ENCODE peak calls at places on chromosomes 12 and 14, in six cellular contexts. A is MM.1S, D is cardiac muscle cell, G is left lung, H is Peyer's patch, Q is left ventricle myocardium inferior. L is an unnamed sample. For H3K9me3, the result is how much of the 10 kb centered on the place peaks cover.

GRCh38 chr12:23831739-23832138 is 117.7 kb downstream of the SOX5 start:
- DNase-seq in A (no peak), D (no peak), G (no peak), H (no peak), Q (no peak), L (no peak)

GRCh38 chr12:54383041-54383609 is 1.4 kb downstream of the ZNF385A start:
- DNase-seq in A (no peak), D (no peak), G (no peak), H (no peak), Q (no peak), L (no peak)

GRCh38 chr14:58871972-58872530 is 234.3 kb downstream of the DACT1 start:
- DNase-seq in A (no peak), D (no peak), G (no peak), H (no peak), Q (no peak), L (no peak)

GRCh38 chr12:105705765-105706164 is 375.3 kb downstream of the C12orf75 start:
- DNase-seq in A (peak), D (peak), G (no peak), H (peak), Q (no peak), L (peak)

GRCh38 chr14:104970231-104971068 is 7.7 kb downstream of the AHNAK2 start:
- DNase-seq in A (no peak), D (no peak), G (peak), H (peak), Q (peak), L (peak)

GRCh38 chr12:724194-724855 is 28.1 kb upstream of the WNK1 start:
- DNase-seq in A (no peak), D (peak), G (no peak), H (no peak), Q (no peak), L (no peak)

GRCh38 chr12:117067638-117068037 is 31.6 kb downstream of the TESC start:
- DNase-seq in A (no peak), D (no peak), G (no peak), H (no peak), Q (no peak), L (no peak)

GRCh38 chr14:20855652-20856291 is 35.4 kb upstream of the RNASE3 start:
- DNase-seq in A (peak), D (peak), G (peak), H (peak), Q (peak), L (peak)

GRCh38 chr12:128969480-128970055 is 116.3 kb downstream of the GLT1D1 start:
- DNase-seq in A (no peak), D (peak), G (no peak), H (no peak), Q (no peak), L (no peak)

GRCh38 chr12:130796985-130797686 is 41.9 kb downstream of the STX2 start:
- DNase-seq in A (no peak), D (no peak), G (no peak), H (no peak), Q (no peak), L (no peak)

GRCh38 chr14:22980672-22981089 is 1.7 kb downstream of the AJUBA start:
- DNase-seq in A (no peak), D (peak), G (peak), H (no peak), Q (peak), L (peak)

GRCh38 chr12:3727877-3728632 is 24.9 kb downstream of the CRACR2A start:
- DNase-seq in A (no peak), D (no peak), G (no peak), H (peak), Q (no peak), L (no peak)

GRCh38 chr14:24123465-24124417 is 6.7 kb upstream of the FITM1 start:
- DNase-seq in A (no peak), D (no peak), G (no peak), H (no peak), Q (no peak), L (no peak)

GRCh38 chr14:101865288-101865687 is 99.1 kb upstream of the DYNC1H1 start:
- DNase-seq in A (no peak), D (no peak), G (no peak), H (no peak), Q (no peak), L (no peak)

GRCh38 chr14:63901434-63902085 is 48.8 kb downstream of the SYNE2 start:
- DNase-seq in A (no peak), D (no peak), G (no peak), H (no peak), Q (no peak), L (no peak)

GRCh38 chr12:116257213-116257612 is 20.3 kb downstream of the MED13L start:
- DNase-seq in A (no peak), D (peak), G (no peak), H (no peak), Q (no peak), L (no peak)

GRCh38 chr14:23321572-23322547 is 603 bp downstream of the PABPN1 start:
- DNase-seq in A (no peak), D (peak), G (peak), H (peak), Q (peak), L (no peak)

GRCh38 chr12:113007166-113007565 is 28.8 kb downstream of the OAS2 start:
- DNase-seq in A (no peak), D (no peak), G (no peak), H (no peak), Q (no peak), L (no peak)

GRCh38 chr14:95651028-95651427 is 35.2 kb upstream of the TCL1B start:
- DNase-seq in A (no peak), D (no peak), G (no peak), H (no peak), Q (no peak), L (no peak)

GRCh38 chr12:117023998-117024960 is 74.9 kb downstream of the TESC start:
- DNase-seq in A (no peak), D (no peak), G (no peak), H (no peak), Q (no peak), L (no peak)

GRCh38 chr14:99808515-99808914 is 15.3 kb downstream of the EML1 start:
- DNase-seq in A (no peak), D (no peak), G (no peak), H (no peak), Q (no peak), L (no peak)

GRCh38 chr14:101200650-101201516 is 297.4 kb upstream of the RTL1 start:
- DNase-seq in A (no peak), D (no peak), G (peak), H (peak), Q (no peak), L (no peak)

GRCh38 chr12:55720894-55721444 is 776 bp downstream of the RDH5 start:
- DNase-seq in A (no peak), D (no peak), G (peak), H (peak), Q (peak), L (no peak)

GRCh38 chr12:132413931-132414588 is 75.9 kb upstream of the FBRSL1 start:
- DNase-seq in A (no peak), D (peak), G (no peak), H (no peak), Q (no peak), L (no peak)
- TF ChIP-seq CTCF in A (peak), D (peak), G (peak), H (peak), Q (peak), L (no peak)

GRCh38 chr12:38144049-38144448 is 172.5 kb upstream of the ALG10B start:
- DNase-seq in A (no peak), D (no peak), G (no peak), H (no peak), Q (no peak), L (no peak)
- H3K9me3 ChIP-seq in A (under half), D (under half), G (under half), H (under half), Q (under half), L (under half)

GRCh38 chr14:38065101-38065762 is 142.5 kb upstream of the SSTR1 start:
- DNase-seq in A (no peak), D (no peak), G (no peak), H (peak), Q (no peak), L (no peak)
- H3K4me3 ChIP-seq in A (no peak), D (no peak), G (no peak), H (no peak), Q (no peak), L (no peak)

GRCh38 chr12:32483499-32483898 is 84.1 kb downstream of the FGD4 start:
- DNase-seq in A (peak), D (no peak), G (no peak), H (no peak), Q (no peak), L (no peak)
- TF ChIP-seq CTCF in A (no peak), D (no peak), G (no peak), H (no peak), Q (no peak), L (no peak)

GRCh38 chr12:11798856-11799530 is 149.5 kb downstream of the ETV6 start:
- DNase-seq in A (no peak), D (no peak), G (no peak), H (no peak), Q (no peak), L (no peak)
- H3K9me3 ChIP-seq in A (under half), D (under half), G (under half), H (under half), Q (under half), L (under half)

GRCh38 chr14:60510976-60511599 is 2.1 kb downstream of the SIX6 start:
- DNase-seq in A (no peak), D (no peak), G (no peak), H (no peak), Q (no peak), L (peak)

GRCh38 chr14:60508707-60509437 is at the start of gene SIX6:
- DNase-seq in A (no peak), D (peak), G (no peak), H (no peak), Q (no peak), L (no peak)

GRCh38 chr14:60510254-60510975 is 1.5 kb downstream of the SIX6 start:
- DNase-seq in A (no peak), D (no peak), G (no peak), H (no peak), Q (no peak), L (no peak)

GRCh38 chr14:60508363-60508706 is 611 bp upstream of the SIX6 start:
- DNase-seq in A (no peak), D (no peak), G (no peak), H (no peak), Q (no peak), L (no peak)

GRCh38 chr14:60509438-60510253 is 700 bp downstream of the SIX6 start:
- DNase-seq in A (no peak), D (no peak), G (no peak), H (no peak), Q (no peak), L (no peak)
- H3K4me3 ChIP-seq in A (no peak), D (peak), G (no peak), H (no peak), Q (peak), L (no peak)

DNA sequence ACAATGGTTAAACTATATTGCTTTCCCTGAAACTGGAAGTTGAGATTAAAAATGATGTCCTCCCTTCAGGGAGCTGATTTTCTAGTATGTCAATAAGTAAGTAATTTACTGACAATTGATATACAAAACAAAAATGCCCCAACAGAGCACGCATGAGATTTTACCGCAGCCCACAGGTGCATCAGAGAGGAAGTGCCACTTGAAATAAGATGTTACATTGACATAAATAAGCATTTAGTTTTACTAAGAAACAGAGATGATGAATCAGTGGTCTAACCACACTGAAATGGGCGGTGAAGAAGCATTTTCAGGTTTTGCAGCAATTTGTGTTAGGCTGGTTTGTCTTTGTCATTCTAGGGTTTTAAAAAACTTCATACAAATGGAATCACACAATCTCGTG is 8.8 kb upstream of the CLECL1 start:
- DNase-seq in A (peak), D (no peak), G (no peak), H (peak), Q (no peak), L (no peak)
- TF ChIP-seq CTCF in A (no peak), D (no peak), G (no peak), H (no peak), Q (no peak), L (no peak)

DNA sequence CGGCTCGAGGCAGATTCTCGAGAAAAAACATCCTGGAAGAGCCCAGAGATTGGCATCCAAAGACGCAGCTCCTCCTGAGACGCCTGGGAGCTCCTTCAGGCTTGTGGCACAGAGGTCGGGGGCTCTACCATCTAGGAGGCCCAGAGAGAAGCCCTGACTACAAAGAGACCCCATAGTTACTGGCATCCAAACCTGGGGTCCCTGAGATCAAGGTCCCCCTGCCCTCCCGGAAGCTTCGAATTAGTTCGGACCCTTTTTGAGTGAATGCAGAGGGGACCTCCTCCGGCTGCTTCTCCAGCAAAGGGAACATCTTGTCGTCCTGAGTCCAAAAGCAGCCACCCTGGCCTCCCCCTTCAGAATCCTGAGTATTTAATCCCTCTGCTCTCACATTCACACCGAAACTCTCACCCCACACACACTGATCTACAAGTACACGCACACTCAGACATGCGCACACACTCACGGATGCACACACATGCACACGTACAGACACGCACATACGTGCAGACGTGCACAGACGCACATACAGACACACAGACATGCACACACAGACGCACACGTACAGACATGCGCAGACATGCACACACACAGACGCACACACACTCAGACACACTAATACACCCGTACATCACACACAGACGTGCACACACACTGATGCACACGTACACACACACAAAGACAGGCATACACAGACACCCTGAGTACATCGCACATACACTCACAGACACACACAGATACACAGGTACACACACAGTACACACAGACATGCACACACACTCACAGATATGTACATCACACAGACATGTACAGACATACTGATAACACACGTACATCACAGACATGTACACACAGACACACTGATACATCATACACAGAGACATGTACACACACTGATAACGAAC is 5.9 kb downstream of the ZNF605 start:
- DNase-seq in A (no peak), D (no peak), G (no peak), H (peak), Q (no peak), L (no peak)
- H3K9me3 ChIP-seq in A (under half), D (under half), G (under half), H (under half), Q (half or more), L (under half)